ENCODE peak calls at places on chromosomes 3 and 15, in nine cellular contexts. K is body of pancreas, C is left cardiac atrium, Y is dorsolateral prefrontal cortex, T is T-helper 2 cell, R is activated T-helper 1 cell treated with Interleukin-2 at 50 U/mL for 16 hours, F is astrocyte of the spinal cord, W is BJ, Q is LoVo. E is an unnamed sample.

GRCh38 chr3:16334909-16335308 is 69.9 kb downstream of the OXNAD1 start:
- DNase-seq in F (peak; percentile 18), K (no peak), R (no peak), W (peak; percentile 53), C (no peak), Q (no peak), Y (no peak), T (no peak), E (no peak)

GRCh38 chr3:160796813-160797164 is 40.8 kb downstream of the PPM1L start:
- DNase-seq in Y (no peak), F (no peak), T (no peak), K (peak; percentile 51), R (no peak), C (no peak), W (no peak), Q (peak; percentile 61), E (peak; percentile 78)

GRCh38 chr3:108391917-108392585 is 95.7 kb downstream of the HHLA2 start:
- DNase-seq in K (no peak), Q (no peak), W (no peak), C (no peak), T (no peak), Y (no peak), R (no peak), F (peak; percentile 70), E (peak; percentile 49)

GRCh38 chr15:31598620-31599019 is 272.0 kb downstream of the KLF13 start:
- DNase-seq in Q (no peak), Y (no peak), K (no peak), R (no peak), T (no peak), W (no peak), C (no peak), F (no peak), E (no peak)

GRCh38 chr15:52735231-52736089 is 54.7 kb downstream of the ONECUT1 start:
- DNase-seq in Y (no peak), F (peak; percentile 80), K (peak; percentile 76), R (peak; percentile 41), C (no peak), Q (peak; percentile 78), T (peak; percentile 76), W (no peak), E (peak; percentile 68)

GRCh38 chr15:49904296-49904695 is 214.7 kb downstream of the ATP8B4 start:
- DNase-seq in Q (no peak), K (no peak), W (no peak), Y (no peak), R (no peak), C (no peak), T (no peak), F (no peak), E (no peak)

GRCh38 chr3:53730565-53730964 is 115.7 kb downstream of the CHDH start:
- DNase-seq in C (peak; percentile 62), K (no peak), R (no peak), W (no peak), T (no peak), Y (peak; percentile 76), Q (no peak), F (no peak), E (no peak)

GRCh38 chr3:48989126-48989795 is 780 bp upstream of the P4HTM start:
- DNase-seq in W (no peak), Y (no peak), K (no peak), R (no peak), F (no peak), Q (no peak), T (no peak), C (no peak), E (no peak)

GRCh38 chr15:77346637-77347036 is 73.3 kb downstream of the PEAK1 start:
- DNase-seq in Q (peak; percentile 5), K (no peak), R (no peak), Y (no peak), C (no peak), F (no peak), W (no peak), T (no peak), E (no peak)

GRCh38 chr3:158532099-158532734 is 38.8 kb upstream of the MLF1 start:
- DNase-seq in R (no peak), T (peak; percentile 58), W (peak; percentile 7), F (peak; percentile 56), C (no peak), Y (no peak), Q (peak; percentile 35), K (no peak), E (peak; percentile 14)

GRCh38 chr3:129330413-129330812 is 51.7 kb downstream of the HMCES start:
- DNase-seq in F (no peak), Y (no peak), W (no peak), C (no peak), R (no peak), Q (no peak), K (no peak), T (no peak), E (no peak)

GRCh38 chr15:48076454-48076853 is 44.3 kb upstream of the SLC24A5 start:
- DNase-seq in W (no peak), Y (no peak), F (no peak), T (no peak), C (no peak), R (no peak), Q (no peak), K (no peak), E (no peak)

GRCh38 chr3:148729656-148730055 is 32.0 kb downstream of the AGTR1 start:
- DNase-seq in Y (no peak), K (no peak), Q (no peak), F (no peak), R (no peak), W (no peak), T (no peak), C (no peak), E (no peak)

GRCh38 chr3:177451277-177451880 is 254.1 kb upstream of the TBL1XR1 start:
- DNase-seq in T (no peak), C (no peak), Q (no peak), R (no peak), W (no peak), Y (no peak), F (peak; percentile 81), K (no peak), E (no peak)

GRCh38 chr3:36166477-36166876 is 213.8 kb upstream of the STAC start:
- DNase-seq in C (no peak), F (peak; percentile 80), R (no peak), W (peak; percentile 59), K (no peak), Q (peak; percentile 15), T (no peak), Y (no peak), E (peak; percentile 62)

GRCh38 chr3:87855626-87856025 is 203.2 kb downstream of the CGGBP1 start:
- DNase-seq in W (peak; percentile 13), Y (no peak), Q (no peak), C (no peak), F (peak; percentile 41), K (no peak), T (no peak), R (no peak), E (no peak)

GRCh38 chr3:9070961-9071360 is 107.7 kb upstream of the RAD18 start:
- DNase-seq in C (no peak), K (no peak), W (no peak), Q (no peak), F (no peak), R (no peak), Y (no peak), T (no peak), E (no peak)

E was measured in PC-9.